ENCODE peak calls at places on chromosomes 5 and 9, in six cellular contexts. Y is ovary; Z is Peyer's patch; F is CD8-positive, alpha-beta T cell; J is psoas muscle; O is right lobe of liver. N is an unnamed sample.

GRCh38 chr5:55675119-55675518 is 37.0 kb downstream of the SLC38A9 start:
- DNase-seq in O (no peak), J (no peak), F (no peak), Z (no peak), Y (no peak), N (no peak)

GRCh38 chr5:23884405-23884804 is 377.0 kb downstream of the PRDM9 start:
- DNase-seq in Y (no peak), Z (no peak), O (no peak), F (no peak), J (no peak), N (no peak)

GRCh38 chr5:147483961-147484707 is 25.7 kb downstream of the DPYSL3 start:
- DNase-seq in Y (peak; percentile 85), J (peak; percentile 87), O (no peak), Z (no peak), F (no peak), N (peak; percentile 73)

GRCh38 chr5:139925163-139925562 is 117.9 kb downstream of the NRG2 start:
- DNase-seq in Z (no peak), F (no peak), O (no peak), Y (no peak), J (no peak), N (no peak)

GRCh38 chr5:28743362-28743761 is 1705.0 kb upstream of the CDH9 start:
- DNase-seq in J (no peak), Y (no peak), Z (no peak), O (no peak), F (no peak), N (no peak)

GRCh38 chr5:10789021-10789420 is 28.0 kb upstream of the DAP start:
- DNase-seq in F (no peak), O (no peak), Y (peak; percentile 75), J (peak; percentile 57), Z (peak; percentile 20), N (no peak)

GRCh38 chr5:107558951-107559350 is 111.8 kb downstream of the EFNA5 start:
- DNase-seq in O (no peak), J (no peak), F (no peak), Z (no peak), Y (no peak), N (no peak)

GRCh38 chr5:17374973-17375844 is 122.8 kb upstream of the TAF11L2 start:
- DNase-seq in O (no peak), Y (no peak), Z (no peak), J (no peak), F (no peak), N (no peak)

GRCh38 chr9:79014929-79015699 is 556.7 kb upstream of the TLE4 start:
- DNase-seq in Y (no peak), O (no peak), J (no peak), F (no peak), Z (no peak), N (no peak)

GRCh38 chr9:21513431-21513830 is 31.3 kb upstream of the IFNE start:
- DNase-seq in J (no peak), Y (no peak), Z (no peak), F (no peak), O (no peak), N (no peak)

GRCh38 chr9:127918201-127919107 is 1.6 kb upstream of the ST6GALNAC4 start:
- DNase-seq in Z (no peak), O (no peak), Y (no peak), J (no peak), F (no peak), N (no peak)

GRCh38 chr9:60546406-60546805 is 367.8 kb upstream of the SPATA31A5 start:
- DNase-seq in F (no peak), Y (no peak), Z (no peak), O (peak; percentile 29), J (no peak), N (peak; percentile 37)

GRCh38 chr9:128068656-128069221 is 707 bp downstream of the SLC25A25 start:
- DNase-seq in J (no peak), F (no peak), Z (no peak), Y (peak; percentile 61), O (no peak), N (no peak)

GRCh38 chr5:76542887-76543690 is 80.1 kb downstream of the F2RL2 start:
- DNase-seq in J (no peak), F (peak; percentile 48), O (no peak), Z (peak; percentile 36), Y (no peak), N (no peak)

GRCh38 chr9:130186839-130187522 is 14.8 kb downstream of the NCS1 start:
- DNase-seq in F (no peak), O (no peak), Y (peak; percentile 62), Z (no peak), J (no peak), N (peak; percentile 59)

GRCh38 chr9:135928731-135929655 is 21.6 kb upstream of the CAMSAP1 start:
- DNase-seq in O (peak; percentile 37), F (no peak), Z (no peak), J (no peak), Y (no peak), N (no peak)

GRCh38 chr5:43017438-43017820 is 22.7 kb downstream of the ANXA2R start:
- DNase-seq in O (no peak), J (peak; percentile 56), Z (peak; percentile 65), Y (peak; percentile 41), F (peak; percentile 40), N (peak; percentile 40)

GRCh38 chr5:43020294-43020711 is 19.8 kb downstream of the ANXA2R start:
- DNase-seq in O (no peak), Y (no peak), Z (peak; percentile 43), F (no peak), J (no peak), N (no peak)

GRCh38 chr5:43019293-43019614 is 20.9 kb downstream of the ANXA2R start:
- DNase-seq in Y (no peak), Z (no peak), J (no peak), F (no peak), O (no peak), N (no peak)

GRCh38 chr5:43016217-43016779 is 23.8 kb downstream of the ANXA2R start:
- DNase-seq in J (no peak), Y (no peak), Z (no peak), O (no peak), F (no peak), N (no peak)

DNA sequence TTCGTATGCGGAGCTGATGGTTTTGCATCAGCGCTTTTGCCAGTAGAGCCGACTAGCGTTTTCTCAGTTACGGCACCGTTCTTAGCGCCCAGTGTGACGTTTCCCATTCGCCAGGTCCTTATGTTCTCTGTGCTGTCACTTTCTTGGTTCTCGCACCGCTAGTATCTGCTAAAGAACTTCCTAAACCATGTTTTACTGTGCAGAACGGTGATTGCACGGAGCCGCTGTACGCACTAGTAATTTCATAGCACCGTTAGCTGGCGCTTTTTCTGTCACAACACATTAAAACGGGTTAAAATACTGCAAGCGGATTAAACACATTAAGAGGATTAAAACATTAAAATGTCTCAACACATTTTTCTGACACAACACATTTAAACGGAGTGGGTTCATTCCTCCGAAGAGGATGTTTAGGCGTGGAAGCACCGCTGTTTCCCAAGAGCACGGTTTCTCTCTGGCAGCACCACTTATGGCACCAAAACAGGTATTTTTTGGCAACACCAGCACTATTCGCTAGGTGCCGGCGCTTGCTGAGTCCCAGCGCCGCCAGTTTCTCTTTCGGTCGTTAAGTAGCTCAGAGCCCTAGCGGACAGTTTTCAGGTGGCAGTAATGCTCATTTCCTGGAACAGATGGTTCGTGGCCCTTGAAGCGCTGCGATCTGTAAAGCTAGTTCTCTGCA is 20.4 kb downstream of the ANXA2R start:
- DNase-seq in Y (peak; percentile 44), O (peak; percentile 66), F (peak; percentile 77), Z (peak; percentile 85), J (peak; percentile 78), N (peak; percentile 69)
- TF ChIP-seq CTCF in Y (no peak), O (peak; percentile 46), F (peak; percentile 71), Z (peak; percentile 74), J (peak; percentile 47), N (peak; percentile 32)

GRCh38 chr9:106616946-106617345 is 246.0 kb upstream of the ZNF462 start:
- DNase-seq in Z (no peak), F (no peak), Y (no peak), J (no peak), O (no peak), N (no peak)

GRCh38 chr9:106620081-106620480 is 242.9 kb upstream of the ZNF462 start:
- DNase-seq in O (no peak), Y (no peak), J (no peak), F (no peak), Z (no peak), N (no peak)

GRCh38 chr9:106622148-106622547 is 240.8 kb upstream of the ZNF462 start:
- DNase-seq in F (no peak), Z (no peak), Y (no peak), J (no peak), O (no peak), N (no peak)

GRCh38 chr9:106621299-106621920 is 241.6 kb upstream of the ZNF462 start:
- DNase-seq in Z (no peak), F (no peak), O (no peak), Y (no peak), J (no peak), N (no peak)

DNA sequence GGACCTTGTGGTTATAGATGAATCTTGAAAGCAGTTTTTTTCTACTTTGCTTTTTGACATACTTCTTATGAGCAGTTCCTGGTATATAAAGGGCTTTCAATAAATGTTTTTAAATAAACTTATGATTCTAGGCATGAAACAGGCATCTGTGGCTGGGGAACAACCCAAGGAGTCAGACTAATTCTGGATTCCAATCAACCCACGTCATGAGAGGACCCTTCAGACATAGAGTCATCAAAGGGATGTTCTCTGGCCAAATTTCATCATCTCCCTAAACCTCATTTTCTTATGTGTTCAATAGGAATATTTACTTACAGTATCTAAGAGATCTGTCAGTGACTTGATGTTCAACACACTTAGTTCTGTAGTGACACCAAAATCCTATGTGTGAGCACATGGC is 243.8 kb upstream of the ZNF462 start:
- DNase-seq in F (no peak), O (no peak), J (no peak), Z (no peak), Y (no peak), N (no peak)
- H3K4me3 ChIP-seq in F (no peak overlapping the region), O (no peak overlapping the region), J (no peak overlapping the region), Z (no peak overlapping the region), Y (no peak overlapping the region), N (no peak overlapping the region)

DNA sequence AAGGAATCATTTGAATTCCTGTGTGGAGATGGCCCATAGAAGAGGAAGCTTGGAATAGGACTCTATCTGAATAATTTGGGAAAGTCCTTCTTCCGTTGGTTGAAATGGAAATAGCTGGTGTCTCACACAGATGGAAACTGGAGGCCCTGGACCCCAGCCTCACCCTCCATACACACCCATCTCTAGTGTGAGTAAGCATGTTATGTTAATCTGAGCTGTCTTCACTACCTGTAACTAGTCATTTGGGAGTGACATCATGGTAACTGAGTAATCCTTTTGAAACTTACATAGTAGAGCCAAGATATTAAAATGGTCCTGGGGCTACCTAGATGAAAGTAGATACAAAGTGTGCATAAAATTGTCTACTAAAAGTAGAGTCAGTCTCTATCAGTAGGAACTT is 184.4 kb downstream of the CD180 start:
- DNase-seq in Z (no peak), F (no peak), Y (no peak), J (no peak), O (no peak), N (no peak)
- H3K4me1 ChIP-seq in Z (peaks cover 13% of the 10 kb centered on the region), F (peaks cover 10% of the 10 kb centered on the region), Y (peaks cover 9% of the 10 kb centered on the region), J (peaks cover 56% of the 10 kb centered on the region), O (peaks cover 21% of the 10 kb centered on the region), N (peaks cover 96% of the 10 kb centered on the region)

DNA sequence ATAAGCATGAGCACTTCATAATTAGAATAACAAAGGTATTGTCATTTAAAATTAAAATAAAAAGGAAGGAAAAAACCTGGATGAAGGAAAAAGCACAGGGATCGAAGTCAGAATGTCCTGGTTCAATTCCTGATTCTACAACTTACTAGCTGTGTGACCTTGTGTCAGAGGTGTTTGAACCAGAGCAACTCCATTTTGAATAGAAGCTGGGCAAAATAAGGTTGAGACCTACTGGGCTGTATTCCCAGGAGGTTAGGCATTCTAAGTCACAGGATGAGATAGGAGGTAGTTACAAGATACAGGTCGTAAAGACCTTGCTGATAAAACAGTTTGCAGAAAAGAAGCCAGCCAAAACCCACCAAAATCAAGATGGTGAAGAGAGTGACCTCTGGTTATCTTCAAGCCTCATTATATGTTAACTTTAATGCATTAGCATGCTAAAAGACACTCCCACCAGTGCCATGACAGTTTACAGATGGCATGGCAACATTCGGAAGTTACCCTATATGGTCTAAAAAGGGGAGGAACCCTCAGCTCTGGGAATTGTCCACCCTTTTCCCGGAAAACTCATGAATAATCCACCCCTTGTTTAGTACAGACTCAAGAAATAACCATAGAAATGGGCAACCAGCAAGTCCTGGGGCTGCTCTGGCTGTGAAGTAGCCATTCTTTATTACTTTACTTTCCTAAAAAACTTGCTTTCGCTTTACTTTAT is 412.7 kb downstream of the PIK3R1 start:
- DNase-seq in Z (no peak), Y (no peak), O (no peak), J (no peak), F (no peak), N (no peak)
- TF ChIP-seq CTCF in Z (no peak), Y (no peak), O (no peak), J (no peak), F (no peak), N (no peak)